ENCODE peak calls at places on chromosomes 16 and 17, in seven cellular contexts. One of them, this sample, is unnamed.

GRCh38 chr17:59754547-59754946 is 47.1 kb downstream of the VMP1 start:
- DNase-seq in EL: peak; percentile 95
- DNase-seq in neuronal stem cell: no peak
- DNase-seq in stimulated activated naive B cell treated with anti-CD40 and anti-IgM and Interleukin-4, amounts not matched to agents 10 μg/mL and 1 μg/mL and 100 μg/mL, for 72 hours: no peak
- DNase-seq in activated CD8-positive, alpha-beta T cell treated with anti-CD3 and anti-CD28 coated beads for 36 hours: peak; percentile 31
- DNase-seq in stimulated activated CD4-positive, alpha-beta T cell treated with anti-CD3 and anti-CD28 coated beads, Interleukin-4, amount 100 ng/mL, for 24 hours: peak; percentile 41
- DNase-seq in left cardiac atrium: no peak
- DNase-seq in this sample: no peak

GRCh38 chr16:3602320-3602653 is 9.1 kb downstream of the SLX4 start:
- DNase-seq in EL: no peak
- DNase-seq in neuronal stem cell: no peak
- DNase-seq in stimulated activated naive B cell treated with anti-CD40 and anti-IgM and Interleukin-4, amounts not matched to agents 10 μg/mL and 1 μg/mL and 100 μg/mL, for 72 hours: no peak
- DNase-seq in activated CD8-positive, alpha-beta T cell treated with anti-CD3 and anti-CD28 coated beads for 36 hours: no peak
- DNase-seq in stimulated activated CD4-positive, alpha-beta T cell treated with anti-CD3 and anti-CD28 coated beads, Interleukin-4, amount 100 ng/mL, for 24 hours: no peak
- DNase-seq in left cardiac atrium: no peak
- DNase-seq in this sample: no peak

GRCh38 chr17:43719578-43719977 is 39.0 kb downstream of the SOST start:
- DNase-seq in EL: no peak
- DNase-seq in neuronal stem cell: no peak
- DNase-seq in stimulated activated naive B cell treated with anti-CD40 and anti-IgM and Interleukin-4, amounts not matched to agents 10 μg/mL and 1 μg/mL and 100 μg/mL, for 72 hours: no peak
- DNase-seq in activated CD8-positive, alpha-beta T cell treated with anti-CD3 and anti-CD28 coated beads for 36 hours: no peak
- DNase-seq in stimulated activated CD4-positive, alpha-beta T cell treated with anti-CD3 and anti-CD28 coated beads, Interleukin-4, amount 100 ng/mL, for 24 hours: no peak
- DNase-seq in left cardiac atrium: no peak
- DNase-seq in this sample: no peak

GRCh38 chr16:78925071-78925714 is 675.3 kb downstream of the MAF start:
- DNase-seq in EL: no peak
- DNase-seq in neuronal stem cell: no peak
- DNase-seq in stimulated activated naive B cell treated with anti-CD40 and anti-IgM and Interleukin-4, amounts not matched to agents 10 μg/mL and 1 μg/mL and 100 μg/mL, for 72 hours: no peak
- DNase-seq in activated CD8-positive, alpha-beta T cell treated with anti-CD3 and anti-CD28 coated beads for 36 hours: peak; percentile 50
- DNase-seq in stimulated activated CD4-positive, alpha-beta T cell treated with anti-CD3 and anti-CD28 coated beads, Interleukin-4, amount 100 ng/mL, for 24 hours: peak; percentile 41
- DNase-seq in left cardiac atrium: peak; percentile 36
- DNase-seq in this sample: peak; percentile 57

GRCh38 chr17:83012873-83013778 is 66.3 kb upstream of the METRNL start:
- DNase-seq in EL: peak; percentile 91
- DNase-seq in neuronal stem cell: no peak
- DNase-seq in stimulated activated naive B cell treated with anti-CD40 and anti-IgM and Interleukin-4, amounts not matched to agents 10 μg/mL and 1 μg/mL and 100 μg/mL, for 72 hours: no peak
- DNase-seq in activated CD8-positive, alpha-beta T cell treated with anti-CD3 and anti-CD28 coated beads for 36 hours: no peak
- DNase-seq in stimulated activated CD4-positive, alpha-beta T cell treated with anti-CD3 and anti-CD28 coated beads, Interleukin-4, amount 100 ng/mL, for 24 hours: no peak
- DNase-seq in left cardiac atrium: no peak
- DNase-seq in this sample: no peak

GRCh38 chr17:496761-497586 is 144.4 kb upstream of the RPH3AL start:
- DNase-seq in EL: peak; percentile 29
- DNase-seq in neuronal stem cell: no peak
- DNase-seq in stimulated activated naive B cell treated with anti-CD40 and anti-IgM and Interleukin-4, amounts not matched to agents 10 μg/mL and 1 μg/mL and 100 μg/mL, for 72 hours: no peak
- DNase-seq in activated CD8-positive, alpha-beta T cell treated with anti-CD3 and anti-CD28 coated beads for 36 hours: peak; percentile 44
- DNase-seq in stimulated activated CD4-positive, alpha-beta T cell treated with anti-CD3 and anti-CD28 coated beads, Interleukin-4, amount 100 ng/mL, for 24 hours: no peak
- DNase-seq in left cardiac atrium: no peak
- DNase-seq in this sample: no peak

GRCh38 chr16:13300066-13300465 is 398.7 kb downstream of the SHISA9 start:
- DNase-seq in EL: no peak
- DNase-seq in neuronal stem cell: no peak
- DNase-seq in stimulated activated naive B cell treated with anti-CD40 and anti-IgM and Interleukin-4, amounts not matched to agents 10 μg/mL and 1 μg/mL and 100 μg/mL, for 72 hours: no peak
- DNase-seq in activated CD8-positive, alpha-beta T cell treated with anti-CD3 and anti-CD28 coated beads for 36 hours: no peak
- DNase-seq in stimulated activated CD4-positive, alpha-beta T cell treated with anti-CD3 and anti-CD28 coated beads, Interleukin-4, amount 100 ng/mL, for 24 hours: no peak
- DNase-seq in left cardiac atrium: no peak
- DNase-seq in this sample: no peak

GRCh38 chr16:51818342-51818944 is 667.4 kb upstream of the SALL1 start:
- DNase-seq in EL: peak; percentile 37
- DNase-seq in neuronal stem cell: peak; percentile 52
- DNase-seq in stimulated activated naive B cell treated with anti-CD40 and anti-IgM and Interleukin-4, amounts not matched to agents 10 μg/mL and 1 μg/mL and 100 μg/mL, for 72 hours: no peak
- DNase-seq in activated CD8-positive, alpha-beta T cell treated with anti-CD3 and anti-CD28 coated beads for 36 hours: peak; percentile 42
- DNase-seq in stimulated activated CD4-positive, alpha-beta T cell treated with anti-CD3 and anti-CD28 coated beads, Interleukin-4, amount 100 ng/mL, for 24 hours: no peak
- DNase-seq in left cardiac atrium: no peak
- DNase-seq in this sample: peak; percentile 56

GRCh38 chr17:42568341-42569111 is 1.6 kb downstream of the MLX start:
- DNase-seq in EL: no peak
- DNase-seq in neuronal stem cell: no peak
- DNase-seq in stimulated activated naive B cell treated with anti-CD40 and anti-IgM and Interleukin-4, amounts not matched to agents 10 μg/mL and 1 μg/mL and 100 μg/mL, for 72 hours: no peak
- DNase-seq in activated CD8-positive, alpha-beta T cell treated with anti-CD3 and anti-CD28 coated beads for 36 hours: no peak
- DNase-seq in stimulated activated CD4-positive, alpha-beta T cell treated with anti-CD3 and anti-CD28 coated beads, Interleukin-4, amount 100 ng/mL, for 24 hours: no peak
- DNase-seq in left cardiac atrium: no peak
- DNase-seq in this sample: no peak

GRCh38 chr16:69443809-69444611 is 19.6 kb downstream of the CYB5B start:
- DNase-seq in EL: peak; percentile 62
- DNase-seq in neuronal stem cell: no peak
- DNase-seq in stimulated activated naive B cell treated with anti-CD40 and anti-IgM and Interleukin-4, amounts not matched to agents 10 μg/mL and 1 μg/mL and 100 μg/mL, for 72 hours: no peak
- DNase-seq in activated CD8-positive, alpha-beta T cell treated with anti-CD3 and anti-CD28 coated beads for 36 hours: peak; percentile 19
- DNase-seq in stimulated activated CD4-positive, alpha-beta T cell treated with anti-CD3 and anti-CD28 coated beads, Interleukin-4, amount 100 ng/mL, for 24 hours: peak; percentile 17
- DNase-seq in left cardiac atrium: no peak
- DNase-seq in this sample: no peak

GRCh38 chr17:21177854-21178600 is 35.9 kb downstream of the TMEM11 start:
- DNase-seq in EL: no peak
- DNase-seq in neuronal stem cell: no peak
- DNase-seq in stimulated activated naive B cell treated with anti-CD40 and anti-IgM and Interleukin-4, amounts not matched to agents 10 μg/mL and 1 μg/mL and 100 μg/mL, for 72 hours: no peak
- DNase-seq in activated CD8-positive, alpha-beta T cell treated with anti-CD3 and anti-CD28 coated beads for 36 hours: no peak
- DNase-seq in stimulated activated CD4-positive, alpha-beta T cell treated with anti-CD3 and anti-CD28 coated beads, Interleukin-4, amount 100 ng/mL, for 24 hours: no peak
- DNase-seq in left cardiac atrium: no peak
- DNase-seq in this sample: no peak

GRCh38 chr16:85310868-85311585 is 198.8 kb upstream of the CIBAR2 start:
- DNase-seq in EL: no peak
- DNase-seq in neuronal stem cell: no peak
- DNase-seq in stimulated activated naive B cell treated with anti-CD40 and anti-IgM and Interleukin-4, amounts not matched to agents 10 μg/mL and 1 μg/mL and 100 μg/mL, for 72 hours: no peak
- DNase-seq in activated CD8-positive, alpha-beta T cell treated with anti-CD3 and anti-CD28 coated beads for 36 hours: peak; percentile 63
- DNase-seq in stimulated activated CD4-positive, alpha-beta T cell treated with anti-CD3 and anti-CD28 coated beads, Interleukin-4, amount 100 ng/mL, for 24 hours: no peak
- DNase-seq in left cardiac atrium: peak; percentile 68
- DNase-seq in this sample: no peak

GRCh38 chr17:47705536-47706481 is 11.8 kb downstream of the TBKBP1 start:
- DNase-seq in EL: no peak
- DNase-seq in neuronal stem cell: no peak
- DNase-seq in stimulated activated naive B cell treated with anti-CD40 and anti-IgM and Interleukin-4, amounts not matched to agents 10 μg/mL and 1 μg/mL and 100 μg/mL, for 72 hours: no peak
- DNase-seq in activated CD8-positive, alpha-beta T cell treated with anti-CD3 and anti-CD28 coated beads for 36 hours: peak; percentile 83
- DNase-seq in stimulated activated CD4-positive, alpha-beta T cell treated with anti-CD3 and anti-CD28 coated beads, Interleukin-4, amount 100 ng/mL, for 24 hours: peak; percentile 61
- DNase-seq in left cardiac atrium: no peak
- DNase-seq in this sample: no peak

GRCh38 chr16:85847681-85848601 is 48.4 kb downstream of the COX4I1 start:
- DNase-seq in EL: no peak
- DNase-seq in neuronal stem cell: no peak
- DNase-seq in stimulated activated naive B cell treated with anti-CD40 and anti-IgM and Interleukin-4, amounts not matched to agents 10 μg/mL and 1 μg/mL and 100 μg/mL, for 72 hours: no peak
- DNase-seq in activated CD8-positive, alpha-beta T cell treated with anti-CD3 and anti-CD28 coated beads for 36 hours: no peak
- DNase-seq in stimulated activated CD4-positive, alpha-beta T cell treated with anti-CD3 and anti-CD28 coated beads, Interleukin-4, amount 100 ng/mL, for 24 hours: no peak
- DNase-seq in left cardiac atrium: no peak
- DNase-seq in this sample: no peak

This sample was measured in SK-N-DZ.